ENCODE peak calls at places on chromosomes 3 and 15, in ten cellular contexts. Q, K, H, J, Y, M, S, X, L and A are unnamed samples.

GRCh38 chr3:185176756-185177359 is 24.0 kb upstream of the C3orf70 start:
- DNase-seq in Q (no peak), K (no peak), H (no peak), J (peak; percentile 48), Y (peak; percentile 8), M (peak; percentile 42), S (peak; percentile 27), X (peak; percentile 24), L (no peak), A (no peak)

GRCh38 chr3:77460326-77460725 is 420.4 kb downstream of the ROBO2 start:
- DNase-seq in Q (no peak), K (no peak), H (no peak), J (no peak), Y (no peak), M (no peak), S (no peak), X (no peak), L (no peak), A (no peak)

GRCh38 chr3:12190221-12190807 is 31.6 kb upstream of the TIMP4 start:
- DNase-seq in Q (no peak), K (no peak), H (peak; percentile 83), J (no peak), Y (no peak), M (no peak), S (no peak), X (no peak), L (no peak), A (no peak)

GRCh38 chr15:94611656-94612055 is 380.3 kb downstream of the MCTP2 start:
- DNase-seq in Q (no peak), K (no peak), H (no peak), J (no peak), Y (no peak), M (no peak), S (no peak), X (no peak), L (no peak), A (no peak)

GRCh38 chr15:98649996-98650870 is 1.9 kb downstream of the IGF1R start:
- DNase-seq in Q (peak; percentile 91), K (peak; percentile 89), H (peak; percentile 87), J (peak; percentile 24), Y (no peak), M (peak; percentile 45), S (no peak), X (no peak), L (peak; percentile 55), A (no peak)

GRCh38 chr3:66075281-66075680 is 36.6 kb upstream of the MAGI1 start:
- DNase-seq in Q (no peak), K (no peak), H (no peak), J (no peak), Y (no peak), M (no peak), S (no peak), X (no peak), L (no peak), A (no peak)

GRCh38 chr3:117526485-117527079 is 817.0 kb downstream of the TUSC7 start:
- DNase-seq in Q (no peak), K (no peak), H (no peak), J (peak; percentile 40), Y (peak; percentile 2), M (peak; percentile 45), S (no peak), X (no peak), L (peak; percentile 26), A (no peak)

GRCh38 chr15:32844118-32844711 is 126.4 kb downstream of the GREM1 start:
- DNase-seq in Q (no peak), K (no peak), H (no peak), J (peak; percentile 51), Y (peak; percentile 40), M (no peak), S (no peak), X (peak; percentile 29), L (no peak), A (no peak)

GRCh38 chr3:179546814-179547241 is 15.9 kb upstream of the ACTL6A start:
- DNase-seq in Q (no peak), K (no peak), H (no peak), J (no peak), Y (no peak), M (no peak), S (no peak), X (no peak), L (peak; percentile 81), A (peak; percentile 53)

DNA sequence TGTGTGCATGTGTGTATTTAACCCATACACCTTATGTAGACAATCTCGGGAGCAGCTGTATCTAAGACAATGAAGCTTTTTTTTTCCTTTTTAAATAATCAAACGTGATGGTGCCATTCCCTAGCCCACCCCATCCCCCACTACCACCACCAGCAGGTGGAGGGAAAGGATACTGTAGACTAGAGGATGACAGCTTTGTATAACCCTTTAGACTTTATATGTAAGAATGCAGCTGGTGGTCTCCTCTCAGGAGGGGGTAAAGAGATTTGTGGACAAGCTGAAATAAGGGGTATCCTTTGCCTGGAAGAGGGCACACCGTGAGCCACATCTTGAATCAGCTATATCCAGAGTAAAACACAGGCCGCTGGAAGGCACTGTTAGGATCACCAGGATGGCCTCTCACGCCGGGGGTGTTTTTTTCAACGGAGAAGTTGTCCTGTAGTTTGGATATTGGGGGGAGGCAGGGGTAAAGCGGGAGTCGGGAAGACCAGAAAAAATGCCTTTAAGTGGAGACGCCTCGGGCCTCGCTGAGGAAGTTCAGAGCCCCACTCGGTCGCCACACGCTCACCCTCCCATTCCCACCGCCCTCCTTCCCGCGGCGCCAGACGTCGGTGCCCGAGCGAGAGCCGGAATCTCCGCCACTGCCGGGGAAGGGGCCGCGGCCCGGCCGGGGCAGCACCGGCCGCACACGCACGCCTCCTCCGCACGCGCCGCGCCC is 1.0 kb downstream of the KPNA4 start:
- DNase-seq in Q (no peak), K (no peak), H (no peak), J (peak; percentile 37), Y (no peak), M (peak; percentile 43), S (no peak), X (no peak), L (no peak), A (no peak)
- TF ChIP-seq POLR2AphosphoS5 in Q (no peak), K (no peak), H (no peak), J (no peak), Y (no peak), M (peak; percentile 1), S (no peak), X (no peak), L (no peak), A (no peak)

GRCh38 chr15:73357999-73358665 is 10.6 kb downstream of the HCN4 start:
- DNase-seq in Q (no peak), K (peak; percentile 51), H (no peak), J (no peak), Y (no peak), M (no peak), S (no peak), X (no peak), L (no peak), A (no peak)
- H3K27ac ChIP-seq in Q (no peak overlapping the region), K (no peak overlapping the region), H (no peak overlapping the region), J (no peak overlapping the region), Y (no peak overlapping the region), M (no peak overlapping the region), S (no peak overlapping the region), X (no peak overlapping the region), L (no peak overlapping the region), A (no peak overlapping the region)

DNA sequence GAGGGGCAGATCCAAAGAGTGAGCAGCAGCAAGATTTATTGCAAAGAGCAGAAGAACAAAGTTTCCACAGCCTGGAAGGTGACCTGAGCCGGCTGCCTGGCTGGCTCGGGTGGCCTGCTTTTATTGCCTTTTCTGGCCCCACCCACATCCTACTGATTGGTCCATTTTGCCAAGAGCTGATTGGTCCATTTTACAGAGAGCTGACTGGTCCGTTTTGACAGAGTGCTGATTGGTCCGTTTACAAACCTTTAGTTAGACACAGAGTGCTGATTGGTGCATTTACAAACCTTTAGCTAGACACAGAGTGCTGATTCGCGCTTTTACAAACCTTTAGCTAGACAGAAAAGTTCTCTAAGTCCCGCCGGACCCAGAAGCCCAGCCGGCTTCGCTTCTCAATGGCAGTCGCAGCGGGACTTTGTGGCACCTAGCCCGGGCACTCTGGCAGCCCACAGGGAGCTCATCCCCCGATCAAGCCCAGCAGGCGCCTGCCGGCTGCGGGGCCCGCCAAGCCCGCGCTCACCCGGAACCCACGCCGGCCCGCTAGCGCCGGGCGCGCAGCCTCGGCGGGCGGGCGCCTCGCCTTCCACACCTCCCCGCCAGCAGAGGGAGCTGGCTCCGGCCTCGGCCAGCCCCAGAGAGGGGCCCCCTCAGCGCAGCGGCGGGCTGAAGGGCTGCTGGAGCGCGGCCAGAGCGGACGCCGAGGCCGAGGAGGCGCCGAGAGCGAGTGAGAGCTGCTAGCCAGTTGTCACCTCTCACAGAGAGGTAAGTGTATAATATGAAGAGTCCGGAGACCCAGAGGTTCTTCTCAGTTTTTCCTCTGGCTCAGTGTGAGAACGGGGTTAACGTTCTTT is 339.2 kb downstream of the CHL1 start:
- DNase-seq in Q (peak; percentile 78), K (peak; percentile 92), H (no peak), J (no peak), Y (no peak), M (no peak), S (no peak), X (no peak), L (no peak), A (no peak)
- TF ChIP-seq POLR2AphosphoS5 in Q (no peak), K (no peak), H (no peak), J (no peak), Y (no peak), M (no peak), S (no peak), X (no peak), L (no peak), A (no peak)

GRCh38 chr3:46559030-46559704 is 6.9 kb downstream of the LRRC2 start:
- DNase-seq in Q (no peak), K (no peak), H (peak; percentile 21), J (no peak), Y (no peak), M (no peak), S (no peak), X (no peak), L (no peak), A (no peak)

GRCh38 chr3:46561951-46562350 is 4.2 kb downstream of the LRRC2 start:
- DNase-seq in Q (no peak), K (no peak), H (no peak), J (no peak), Y (no peak), M (no peak), S (no peak), X (no peak), L (no peak), A (no peak)

GRCh38 chr3:46558184-46559029 is 7.7 kb downstream of the LRRC2 start:
- DNase-seq in Q (peak; percentile 89), K (no peak), H (peak; percentile 89), J (peak; percentile 84), Y (peak; percentile 90), M (peak; percentile 92), S (peak; percentile 71), X (peak; percentile 98), L (peak; percentile 94), A (peak; percentile 79)

GRCh38 chr3:46564190-46565112 is 1.7 kb downstream of the LRRC2 start:
- DNase-seq in Q (no peak), K (no peak), H (no peak), J (no peak), Y (no peak), M (no peak), S (no peak), X (no peak), L (no peak), A (no peak)

DNA sequence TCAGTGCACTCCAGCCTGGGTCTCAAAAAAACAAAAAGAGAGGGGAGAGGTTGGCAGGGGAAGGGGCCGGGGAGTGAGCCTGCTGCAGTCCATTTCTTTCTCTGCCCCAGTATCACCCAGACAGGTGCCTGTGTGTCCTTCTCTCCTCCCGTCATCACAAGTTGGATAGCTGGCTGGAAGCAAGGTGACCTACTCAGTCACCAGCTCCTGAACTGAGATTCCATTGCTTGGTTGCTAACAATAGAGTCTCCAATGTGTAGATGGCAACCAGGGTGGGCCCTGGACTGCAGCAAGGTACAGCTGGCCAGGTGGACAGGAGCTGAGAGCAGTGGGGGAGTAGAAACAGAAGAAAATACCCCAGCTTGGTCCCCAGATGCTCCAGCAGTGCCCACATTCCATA is 4.6 kb downstream of the LRRC2 start:
- DNase-seq in Q (no peak), K (no peak), H (no peak), J (no peak), Y (no peak), M (no peak), S (no peak), X (no peak), L (no peak), A (no peak)
- H3K27ac ChIP-seq in Q (no peak overlapping the region), K (no peak overlapping the region), H (no peak overlapping the region), J (no peak overlapping the region), Y (no peak overlapping the region), M (no peak overlapping the region), S (no peak overlapping the region), X (no peak overlapping the region), L (no peak overlapping the region), A (no peak overlapping the region)